ENCODE peak calls at places on chromosomes 6 and 20, in nine cellular contexts. B is HCT116, U is esophagus squamous epithelium, F is IMR-90, Q is suprapubic skin, P is A549, M is body of pancreas, W is K562, L is spleen. J is an unnamed sample. For H3K4me1, the result is how much of the 10 kb centered on the place peaks cover.

GRCh38 chr6:11711994-11712698 is 66.5 kb downstream of the ADTRP start:
- DNase-seq in P (no peak), U (no peak), W (no peak), Q (no peak), M (no peak), L (no peak), F (peak), B (no peak), J (no peak)

GRCh38 chr6:150713876-150714275 is 114.2 kb downstream of the PLEKHG1 start:
- DNase-seq in M (no peak), Q (no peak), P (no peak), L (no peak), B (no peak), W (no peak), U (no peak), F (no peak), J (no peak)

GRCh38 chr20:49352821-49353220 is 75.0 kb upstream of the ZNFX1 start:
- DNase-seq in P (no peak), F (no peak), U (no peak), M (no peak), L (no peak), Q (no peak), W (no peak), B (no peak), J (no peak)

GRCh38 chr20:50561379-50562078 is 51.3 kb downstream of the PTPN1 start:
- DNase-seq in P (peak), B (peak), F (peak), U (no peak), W (no peak), Q (peak), L (no peak), M (no peak), J (no peak)

GRCh38 chr6:105402090-105402980 is 547 bp downstream of the PREP start:
- DNase-seq in F (peak), L (no peak), Q (peak), M (peak), B (no peak), U (no peak), P (peak), W (no peak), J (peak)

GRCh38 chr6:31821301-31822037 is 6.1 kb upstream of the HSPA1B start:
- DNase-seq in L (peak), B (no peak), F (peak), U (no peak), P (peak), M (peak), W (peak), Q (peak), J (peak)

GRCh38 chr20:60883517-60883916 is 368.5 kb upstream of the CDH4 start:
- DNase-seq in F (no peak), M (no peak), Q (no peak), U (no peak), W (no peak), L (no peak), B (no peak), P (no peak), J (no peak)

GRCh38 chr6:81002126-81002525 is 750.4 kb downstream of the TENT5A start:
- DNase-seq in F (no peak), U (no peak), B (no peak), W (no peak), P (no peak), M (no peak), L (no peak), Q (no peak), J (no peak)

GRCh38 chr20:46435146-46435545 is 28.7 kb upstream of the ELMO2 start:
- DNase-seq in L (no peak), W (no peak), P (no peak), B (no peak), Q (no peak), U (no peak), F (no peak), M (no peak), J (no peak)

GRCh38 chr6:153790048-153790447 is 249.0 kb upstream of the OPRM1 start:
- DNase-seq in P (peak), L (no peak), Q (no peak), U (no peak), M (peak), W (no peak), B (peak), F (peak), J (no peak)

GRCh38 chr6:95081949-95082348 is 495.4 kb upstream of the MANEA start:
- DNase-seq in U (no peak), Q (no peak), F (no peak), L (no peak), W (no peak), P (no peak), B (no peak), M (no peak), J (no peak)

GRCh38 chr6:41936073-41936837 is 5.4 kb downstream of the CCND3 start:
- DNase-seq in F (peak), Q (no peak), U (no peak), L (peak), W (peak), P (peak), B (peak), M (peak), J (peak)

GRCh38 chr6:85641916-85642773 is 541 bp downstream of the SYNCRIP start:
- DNase-seq in P (no peak), U (peak), F (peak), W (peak), M (peak), L (peak), B (no peak), Q (peak), J (peak)

GRCh38 chr20:21129861-21130260 is 4.0 kb downstream of the KIZ start:
- DNase-seq in B (no peak), L (no peak), P (no peak), U (no peak), M (no peak), W (no peak), Q (no peak), F (no peak), J (no peak)
- TF ChIP-seq CTCF in B (no peak), L (no peak), P (no peak), U (no peak), M (no peak), W (no peak), Q (no peak), F (no peak), J (no peak)

DNA sequence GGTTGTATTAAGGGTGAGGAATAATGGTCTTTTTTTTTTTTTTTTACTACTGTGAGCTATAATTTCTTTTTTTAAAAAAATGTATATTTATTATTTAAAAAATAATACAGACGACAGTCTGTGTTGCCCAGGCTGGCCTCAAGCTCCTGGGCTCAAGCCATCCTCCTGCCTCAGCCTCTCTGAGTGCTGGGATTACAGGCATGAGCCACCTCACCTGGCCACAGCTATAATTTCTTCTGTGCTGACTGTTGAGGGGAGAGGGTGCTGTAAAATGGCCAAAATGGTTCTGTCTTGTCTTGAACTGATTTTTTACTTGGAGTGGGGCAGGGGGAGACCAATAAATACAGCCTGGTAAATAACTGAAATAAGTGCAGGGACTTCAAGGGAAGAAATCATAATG is 3.6 kb downstream of the SRSF3 start:
- DNase-seq in Q (no peak), F (no peak), B (no peak), M (no peak), U (no peak), L (no peak), W (no peak), P (no peak), J (no peak)
- H3K4me1 ChIP-seq in Q (half or more), F (under half), B (under half), M (half or more), U (half or more), L (half or more), W (under half), P (half or more), J (half or more)

GRCh38 chr6:138403801-138404665 is at the start of gene HEBP2:
- DNase-seq in P (peak), F (peak), U (peak), W (peak), B (peak), Q (peak), M (peak), L (peak), J (peak)
- TF ChIP-seq POLR2A in P (peak), F (no peak), U (peak), W (peak), B (peak), Q (no peak), M (peak), L (peak), J (peak)

DNA sequence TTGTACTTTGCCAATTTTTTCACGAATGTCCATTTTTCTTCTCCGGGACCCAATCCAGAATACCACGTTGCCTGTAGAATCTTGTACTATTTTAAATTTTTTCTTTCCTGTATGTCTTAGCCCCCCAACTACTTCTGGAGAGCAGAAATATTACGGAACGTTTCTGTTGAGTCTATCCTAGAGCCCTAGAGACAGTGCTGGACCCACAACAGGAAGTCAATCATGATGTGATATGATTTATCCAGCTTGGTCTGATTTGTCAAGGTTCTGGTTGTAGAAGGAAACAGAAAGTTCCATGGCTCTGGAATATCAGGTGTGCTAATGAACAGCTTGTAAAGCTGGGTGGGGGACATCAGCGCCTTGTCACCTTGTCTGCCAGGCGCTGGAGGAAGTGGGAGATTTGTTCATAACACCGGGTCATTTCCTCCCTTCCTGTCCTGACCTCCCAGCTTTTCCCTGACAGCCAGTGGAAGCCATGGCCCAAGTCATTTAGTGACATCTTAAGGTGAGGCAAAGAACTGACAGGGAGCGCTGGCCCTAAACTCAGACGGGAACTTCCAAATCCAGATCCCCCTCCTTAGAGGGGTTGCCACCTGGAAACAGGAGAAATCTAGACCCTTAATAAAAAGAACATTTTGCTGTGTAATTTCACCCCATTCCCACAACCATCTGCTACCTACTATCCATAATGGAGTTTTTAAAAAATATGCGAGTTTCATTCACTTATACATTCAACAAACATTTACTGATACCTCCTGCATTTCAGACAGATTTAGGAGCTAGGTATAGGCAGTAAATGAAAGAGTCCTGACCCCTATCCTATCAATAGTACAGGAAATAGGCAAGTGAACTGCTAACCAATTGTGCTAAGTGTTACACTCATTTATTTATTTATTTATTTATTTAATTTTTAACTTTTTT is 130.5 kb downstream of the ZFP64 start:
- DNase-seq in P (peak), M (peak), B (peak), L (no peak), F (no peak), W (no peak), U (no peak), Q (no peak), J (no peak)
- TF ChIP-seq CTCF in P (peak), M (peak), B (peak), L (no peak), F (peak), W (peak), U (no peak), Q (no peak), J (peak)

DNA sequence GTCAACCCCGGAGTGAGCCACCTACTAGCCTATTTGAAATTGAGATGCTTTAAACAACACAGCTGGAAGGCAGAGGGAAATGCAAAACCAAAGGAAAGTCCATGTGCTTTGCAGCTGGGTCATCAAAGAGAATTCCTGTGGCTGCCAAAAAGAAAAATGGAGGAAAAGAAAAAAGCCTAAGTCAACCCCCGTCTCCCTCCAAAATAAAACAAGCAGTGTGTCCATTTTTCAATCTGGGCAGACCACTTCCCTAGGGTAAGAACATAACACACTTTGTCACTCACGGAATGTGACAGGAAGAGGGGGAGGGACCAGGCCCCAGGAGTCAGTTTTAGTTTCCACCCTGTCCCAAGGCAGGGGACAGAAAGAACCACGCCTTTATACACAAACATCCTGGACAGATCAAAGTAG is 29.3 kb downstream of the PXDC1 start:
- DNase-seq in Q (no peak), L (no peak), M (no peak), B (no peak), F (peak), W (no peak), P (no peak), U (no peak), J (no peak)
- H3K4me1 ChIP-seq in Q (under half), L (under half), M (under half), B (under half), F (under half), W (under half), P (under half), U (under half), J (under half)

DNA sequence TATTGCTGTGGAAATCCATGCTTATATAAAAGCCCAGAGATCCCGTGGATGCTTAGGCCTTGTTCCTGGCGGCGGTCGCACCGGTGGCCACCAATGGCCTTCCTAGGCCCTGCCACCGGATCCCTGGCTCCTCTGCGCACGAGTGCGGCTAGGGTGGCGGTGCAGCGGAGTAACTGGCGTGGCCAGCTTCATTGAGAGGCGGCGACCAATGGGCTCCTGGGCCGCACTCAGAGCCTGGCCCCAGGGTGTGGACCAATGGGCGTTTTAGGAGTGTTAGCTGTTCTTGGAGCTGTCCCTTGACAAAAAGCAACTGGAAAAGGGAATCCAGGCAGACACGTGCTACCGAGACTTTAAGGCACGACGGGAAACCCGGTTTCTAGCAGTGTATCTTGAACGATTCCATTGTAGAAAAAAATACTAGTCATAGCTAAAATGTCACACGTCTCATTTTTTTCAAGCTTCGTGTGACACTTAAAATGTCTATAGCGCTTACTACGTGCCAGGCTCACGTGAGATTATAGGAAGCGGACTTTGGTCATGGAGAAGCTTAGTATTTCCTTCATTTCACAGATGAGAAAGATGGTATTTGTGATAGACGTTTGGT is 1.7 kb downstream of the AMD1 start:
- DNase-seq in L (peak), U (peak), F (peak), W (peak), Q (peak), B (peak), M (peak), P (peak), J (peak)
- TF ChIP-seq POLR2A in L (peak), U (no peak), F (peak), W (peak), Q (no peak), B (peak), M (peak), P (peak), J (peak)